ENCODE peak calls at places on chromosomes 1 and 21, in five cellular contexts. O is fibroblast of villous mesenchyme, Y is A549, M is mammary epithelial cell, D is omental fat pad. K is an unnamed sample.

GRCh38 chr1:206808615-206809014 is 36.3 kb upstream of the IL10 start:
- DNase-seq in D (no peak), O (peak), Y (no peak), M (no peak), K (no peak)

GRCh38 chr1:21703318-21703963 is 34.3 kb upstream of the RAP1GAP start:
- DNase-seq in O (peak), D (no peak), M (peak), Y (peak), K (no peak)

GRCh38 chr1:201578008-201578888 is 39.3 kb downstream of the NAV1 start:
- DNase-seq in D (no peak), M (no peak), Y (no peak), O (peak), K (no peak)

GRCh38 chr1:156417700-156418015 is 48.6 kb downstream of the RHBG start:
- DNase-seq in M (no peak), O (no peak), Y (no peak), D (no peak), K (no peak)

GRCh38 chr21:41761211-41762181 is 5.4 kb downstream of the RIPK4 start:
- DNase-seq in O (no peak), M (peak), D (no peak), Y (no peak), K (no peak)

GRCh38 chr1:24739241-24739640 is 6.0 kb upstream of the CLIC4 start:
- DNase-seq in M (no peak), Y (no peak), D (no peak), O (no peak), K (no peak)

GRCh38 chr21:21019681-21020080 is 21.5 kb downstream of the NCAM2 start:
- DNase-seq in M (no peak), O (no peak), D (no peak), Y (no peak), K (no peak)

GRCh38 chr1:229597877-229598276 is 28.0 kb downstream of the TAF5L start:
- DNase-seq in O (peak), M (no peak), Y (no peak), D (no peak), K (no peak)

GRCh38 chr1:166164995-166165660 is 1.7 kb downstream of the FAM78B start:
- DNase-seq in O (peak), Y (peak), M (peak), D (no peak), K (no peak)

GRCh38 chr1:148362141-148362929 is 120.8 kb downstream of the PPIAL4G start:
- DNase-seq in D (no peak), Y (no peak), M (peak), O (peak), K (no peak)

GRCh38 chr21:16496594-16496993 is 766.8 kb downstream of the USP25 start:
- DNase-seq in M (no peak), Y (no peak), D (no peak), O (no peak), K (no peak)

GRCh38 chr1:49364676-49365075 is 588.0 kb upstream of the BEND5 start:
- DNase-seq in Y (no peak), M (peak), O (no peak), D (no peak), K (no peak)

GRCh38 chr1:61053281-61053711 is 29.1 kb upstream of the NFIA start:
- DNase-seq in D (no peak), O (no peak), M (no peak), Y (no peak), K (no peak)

GRCh38 chr1:208101661-208102431 is 142.3 kb downstream of the PLXNA2 start:
- DNase-seq in M (no peak), Y (no peak), D (peak), O (peak), K (no peak)

GRCh38 chr21:46355161-46356004 is 31.4 kb downstream of the PCNT start:
- DNase-seq in M (no peak), O (no peak), D (no peak), Y (no peak), K (no peak)

GRCh38 chr21:26267389-26267788 is 96.8 kb upstream of the APP start:
- DNase-seq in O (no peak), D (no peak), M (no peak), Y (no peak), K (no peak)

GRCh38 chr1:151327903-151328674 is 873 bp upstream of the PI4KB start:
- DNase-seq in O (no peak), D (no peak), Y (peak), M (no peak), K (no peak)

GRCh38 chr1:15941044-15941840 is 34.7 kb downstream of the ZBTB17 start:
- DNase-seq in O (no peak), Y (no peak), D (no peak), M (no peak), K (no peak)

GRCh38 chr21:15894596-15894995 is 164.8 kb downstream of the USP25 start:
- DNase-seq in D (no peak), M (no peak), Y (no peak), O (peak), K (no peak)

GRCh38 chr1:179447489-179447888 is 81.7 kb downstream of the AXDND1 start:
- DNase-seq in Y (no peak), D (no peak), M (peak), O (peak), K (no peak)
- TF ChIP-seq CTCF in Y (peak), D (no peak), M (peak), O (peak), K (no peak)

GRCh38 chr1:215679231-215679630 is 112.1 kb downstream of the KCTD3 start:
- DNase-seq in D (no peak), Y (no peak), O (no peak), M (no peak), K (no peak)

GRCh38 chr1:215677112-215677511 is 110.0 kb downstream of the KCTD3 start:
- DNase-seq in Y (peak), M (no peak), O (no peak), D (no peak), K (no peak)

DNA sequence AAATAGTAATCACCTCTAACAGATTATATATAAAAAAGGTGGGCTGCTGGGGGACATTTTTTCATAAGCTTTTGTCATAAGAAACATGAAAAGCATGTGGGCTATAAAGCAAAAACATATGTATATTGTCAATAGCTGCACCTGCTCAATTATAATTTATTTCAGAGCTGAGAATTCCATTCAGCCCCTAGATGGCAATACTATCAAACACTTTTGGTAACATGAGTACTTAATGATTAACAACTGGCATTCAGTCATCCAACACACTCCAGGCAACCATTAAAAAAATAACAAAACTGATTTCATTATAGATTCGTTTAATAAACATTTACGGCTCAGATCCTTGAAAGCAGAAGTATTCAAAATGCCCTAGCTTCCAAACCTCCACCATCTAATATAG is 115.1 kb downstream of the KCTD3 start:
- DNase-seq in D (no peak), M (no peak), Y (no peak), O (no peak), K (no peak)
- TF ChIP-seq CTCF in D (no peak), M (no peak), Y (no peak), O (no peak), K (no peak)

DNA sequence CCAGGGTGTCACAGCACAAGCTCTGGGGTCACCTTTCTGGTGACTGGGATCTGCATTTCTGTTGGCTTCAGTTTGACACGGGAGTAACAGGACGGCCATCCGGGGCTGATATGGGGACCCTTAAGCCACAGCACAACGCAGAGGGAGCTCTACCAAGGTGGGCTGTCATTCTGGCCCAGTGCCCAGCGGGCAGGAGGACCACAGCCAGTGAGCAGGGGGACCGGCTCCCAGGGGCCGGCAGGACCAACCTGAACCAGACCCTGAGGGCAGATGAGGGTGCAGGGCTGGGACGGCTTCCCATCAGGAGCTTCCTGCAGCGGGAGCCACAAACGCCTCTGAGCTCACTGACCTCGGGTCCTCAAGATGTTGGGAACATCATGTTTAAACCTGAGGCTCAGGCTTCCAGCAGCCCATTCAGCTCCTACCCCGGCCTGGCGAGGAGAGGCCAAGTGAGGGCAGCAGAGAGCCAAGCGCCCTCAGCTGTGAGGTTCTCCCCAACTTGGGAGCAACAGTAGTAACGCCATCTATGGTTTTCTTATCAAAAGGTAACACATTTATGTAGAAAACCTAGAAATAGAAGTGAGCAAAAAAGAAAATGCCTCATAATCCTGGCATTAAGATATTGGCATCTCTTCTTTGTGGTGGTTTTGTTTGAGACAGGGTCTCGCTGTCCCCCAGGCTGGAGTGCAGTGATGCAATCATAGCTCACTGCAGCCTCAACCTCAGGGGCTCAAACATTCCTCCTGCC is 26.8 kb downstream of the TMEM201 start:
- DNase-seq in D (no peak), O (peak), M (peak), Y (peak), K (peak)
- TF ChIP-seq CTCF in D (no peak), O (peak), M (peak), Y (peak), K (peak)

DNA sequence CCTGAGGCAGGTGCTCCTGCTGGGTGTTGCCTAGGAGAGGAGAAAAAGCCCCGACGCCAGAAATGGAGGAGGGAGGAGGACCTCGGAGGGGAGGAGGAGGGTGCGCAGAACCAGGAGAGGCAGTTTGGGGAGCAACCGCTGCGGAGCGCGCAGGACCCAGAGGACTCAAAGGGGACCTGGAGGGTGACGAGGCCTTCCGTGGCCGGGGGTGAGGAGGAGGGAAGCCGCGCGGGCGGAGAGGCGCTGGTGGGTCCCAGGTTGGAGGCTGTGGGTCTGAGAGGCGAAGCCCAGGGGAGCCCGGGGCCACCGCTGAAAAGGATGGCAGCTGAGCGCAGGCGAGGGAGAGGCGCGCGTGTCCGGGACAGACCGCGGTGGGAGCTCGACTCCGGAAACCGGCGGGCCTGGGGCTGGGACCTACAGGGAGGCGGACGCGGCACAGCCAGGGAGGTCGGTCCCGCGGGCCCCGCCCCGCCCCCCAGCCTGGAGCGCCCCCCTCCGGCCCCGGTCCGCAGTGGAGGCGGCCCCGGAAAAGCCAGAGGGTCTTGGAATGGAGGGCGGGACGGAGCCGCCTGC is 15.1 kb downstream of the RNF223 start:
- DNase-seq in M (peak), O (peak), Y (no peak), D (no peak), K (no peak)
- TF ChIP-seq CTCF in M (no peak), O (peak), Y (peak), D (no peak), K (peak)

GRCh38 chr1:67700692-67701410 is 15.8 kb downstream of the GADD45A start:
- DNase-seq in Y (peak), O (peak), M (no peak), D (no peak), K (no peak)
- TF ChIP-seq CTCF in Y (no peak), O (no peak), M (peak), D (no peak), K (no peak)

DNA sequence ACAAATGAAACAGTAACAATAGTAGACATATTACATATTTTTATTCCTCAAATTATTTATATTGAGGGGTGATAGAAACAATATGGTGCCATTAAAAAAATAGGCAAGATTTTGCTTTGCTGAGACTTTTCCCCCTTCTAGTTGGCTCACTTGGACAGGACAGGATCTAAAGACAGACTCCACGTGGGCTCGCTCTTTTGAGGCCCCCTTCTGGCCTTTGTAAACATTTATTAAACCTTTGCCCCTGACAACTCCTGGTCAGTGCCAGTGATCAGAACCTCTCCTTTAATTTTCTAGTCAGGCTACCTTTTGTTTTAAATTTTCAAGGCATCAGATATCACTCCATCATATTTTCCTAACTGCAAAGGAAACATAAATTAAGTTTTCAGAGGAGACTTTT is 49.7 kb upstream of the IFI44L start:
- DNase-seq in D (no peak), M (no peak), Y (no peak), O (no peak), K (no peak)
- TF ChIP-seq CTCF in D (no peak), M (no peak), Y (no peak), O (no peak), K (no peak)

DNA sequence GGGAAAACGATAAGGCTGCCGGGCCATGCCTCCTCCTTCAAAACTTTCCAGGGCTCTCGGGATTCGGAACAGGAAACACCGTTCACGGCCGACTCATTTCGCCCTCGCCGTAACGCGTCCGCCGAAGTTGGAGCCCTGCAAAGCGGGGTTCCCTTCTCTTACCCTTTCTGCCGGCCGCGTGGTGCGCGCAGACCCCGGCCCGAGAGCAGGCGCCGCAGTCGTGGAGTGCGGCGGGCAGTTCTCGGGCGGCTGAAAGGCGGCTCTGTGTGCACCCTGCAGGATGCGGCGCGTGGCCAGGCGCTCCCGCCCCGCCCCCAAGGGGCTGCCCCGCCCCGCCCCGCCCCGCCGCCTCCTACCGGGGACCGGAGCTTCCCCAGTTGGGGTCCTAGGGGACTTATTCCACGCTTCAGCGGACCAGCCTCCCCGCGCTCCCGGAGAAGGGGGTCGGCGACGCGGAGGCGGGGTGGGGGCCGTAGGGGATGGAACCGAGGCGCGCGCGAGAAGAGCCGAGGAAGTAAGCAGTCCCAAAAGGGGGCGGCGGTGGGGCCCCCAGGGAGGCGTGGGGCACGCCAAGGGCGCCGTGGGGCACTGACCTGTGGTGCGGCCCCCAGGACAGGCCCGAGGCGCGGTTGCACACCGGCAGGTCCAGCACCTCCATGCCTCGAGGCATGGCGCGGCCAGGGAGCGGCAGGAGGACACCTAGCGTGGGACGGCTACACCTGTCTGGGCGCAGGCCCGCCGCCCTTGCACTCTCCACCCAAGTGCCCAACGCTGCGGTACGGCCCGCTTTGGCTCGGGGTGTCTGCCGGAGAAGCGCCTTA is at the start of gene MCOLN2:
- DNase-seq in Y (peak), D (no peak), O (peak), M (peak), K (no peak)
- TF ChIP-seq CTCF in Y (no peak), D (no peak), O (no peak), M (no peak), K (no peak)

GRCh38 chr1:18828224-18828623 is 31.2 kb downstream of the TAS1R2 start:
- DNase-seq in O (no peak), M (no peak), D (no peak), Y (no peak), K (no peak)
- TF ChIP-seq CTCF in O (no peak), M (no peak), D (no peak), Y (no peak), K (peak)

DNA sequence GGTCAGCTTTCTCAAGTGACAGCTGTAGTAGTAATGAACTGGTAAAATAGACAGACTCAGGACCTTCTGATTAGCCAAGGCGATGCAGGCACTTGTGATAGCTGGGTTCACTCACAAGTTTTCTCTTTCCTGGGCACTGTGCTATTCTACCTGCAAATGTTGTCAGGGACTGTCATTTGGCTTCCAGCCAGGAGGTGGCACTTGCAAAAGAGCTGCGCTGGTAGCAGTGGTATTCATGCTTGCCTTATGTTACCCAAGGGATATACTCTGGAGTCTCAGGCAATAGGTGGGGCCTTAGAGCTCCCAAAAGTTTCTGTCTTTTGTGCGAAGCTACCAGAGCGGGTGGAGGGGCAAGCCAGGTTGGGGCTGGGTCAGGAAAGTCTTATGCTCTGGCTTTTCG is 23.5 kb downstream of the IFI44 start:
- DNase-seq in Y (no peak), D (no peak), O (no peak), M (no peak), K (no peak)
- TF ChIP-seq CTCF in Y (no peak), D (no peak), O (no peak), M (no peak), K (no peak)

GRCh38 chr1:153919879-153920852 is 2.6 kb downstream of the GATAD2B start:
- DNase-seq in D (no peak), O (peak), Y (no peak), M (peak), K (no peak)
- TF ChIP-seq CTCF in D (no peak), O (peak), Y (no peak), M (no peak), K (no peak)